ENCODE peak calls at places on chromosomes 4 and X, in seven cellular contexts. One of them, this sample, is unnamed.

GRCh38 chr4:19400820-19401219 is 850.9 kb upstream of the SLIT2 start:
- DNase-seq in M059J: no peak
- DNase-seq in stimulated activated CD4-positive, alpha-beta T cell treated with anti-CD3 and anti-CD28 coated beads, TNF-alpha, amount 100 ng/mL, for 1 hour: no peak
- DNase-seq in stimulated activated CD8-positive, alpha-beta memory T cell treated with anti-CD3 and anti-CD28 coated beads, Interleukin-7, amount 100 ng/mL, for 24 hours: no peak
- DNase-seq in frontal cortex: no peak
- DNase-seq in ureter: no peak
- DNase-seq in NCI-H446 treated with DMSO at 0.1 percent for 48 hours: no peak
- DNase-seq in this sample: no peak

GRCh38 chrX:39764441-39764914 is 333.3 kb downstream of the BCOR start:
- DNase-seq in stimulated activated CD8-positive, alpha-beta memory T cell treated with anti-CD3 and anti-CD28 coated beads, Interleukin-7, amount 100 ng/mL, for 24 hours: no peak
- DNase-seq in ureter: no peak
- DNase-seq in frontal cortex: no peak
- DNase-seq in NCI-H446 treated with DMSO at 0.1 percent for 48 hours: no peak
- DNase-seq in stimulated activated CD4-positive, alpha-beta T cell treated with anti-CD3 and anti-CD28 coated beads, TNF-alpha, amount 100 ng/mL, for 1 hour: no peak
- DNase-seq in M059J: peak
- DNase-seq in this sample: peak

GRCh38 chr4:69532125-69532524 is 36.4 kb upstream of the UGT2B4 start:
- DNase-seq in ureter: no peak
- DNase-seq in frontal cortex: no peak
- DNase-seq in stimulated activated CD8-positive, alpha-beta memory T cell treated with anti-CD3 and anti-CD28 coated beads, Interleukin-7, amount 100 ng/mL, for 24 hours: no peak
- DNase-seq in NCI-H446 treated with DMSO at 0.1 percent for 48 hours: no peak
- DNase-seq in stimulated activated CD4-positive, alpha-beta T cell treated with anti-CD3 and anti-CD28 coated beads, TNF-alpha, amount 100 ng/mL, for 1 hour: no peak
- DNase-seq in M059J: no peak
- DNase-seq in this sample: no peak

GRCh38 chr4:48331577-48332340 is 9.6 kb upstream of the SLAIN2 start:
- DNase-seq in NCI-H446 treated with DMSO at 0.1 percent for 48 hours: no peak
- DNase-seq in stimulated activated CD4-positive, alpha-beta T cell treated with anti-CD3 and anti-CD28 coated beads, TNF-alpha, amount 100 ng/mL, for 1 hour: no peak
- DNase-seq in frontal cortex: no peak
- DNase-seq in ureter: no peak
- DNase-seq in stimulated activated CD8-positive, alpha-beta memory T cell treated with anti-CD3 and anti-CD28 coated beads, Interleukin-7, amount 100 ng/mL, for 24 hours: no peak
- DNase-seq in M059J: peak
- DNase-seq in this sample: peak

GRCh38 chr4:149140841-149141240 is 674.8 kb downstream of the IQCM start:
- DNase-seq in NCI-H446 treated with DMSO at 0.1 percent for 48 hours: no peak
- DNase-seq in stimulated activated CD8-positive, alpha-beta memory T cell treated with anti-CD3 and anti-CD28 coated beads, Interleukin-7, amount 100 ng/mL, for 24 hours: no peak
- DNase-seq in ureter: no peak
- DNase-seq in M059J: no peak
- DNase-seq in stimulated activated CD4-positive, alpha-beta T cell treated with anti-CD3 and anti-CD28 coated beads, TNF-alpha, amount 100 ng/mL, for 1 hour: no peak
- DNase-seq in frontal cortex: no peak
- DNase-seq in this sample: peak

GRCh38 chr4:47032405-47033106 is 1.2 kb downstream of the GABRB1 start:
- DNase-seq in stimulated activated CD4-positive, alpha-beta T cell treated with anti-CD3 and anti-CD28 coated beads, TNF-alpha, amount 100 ng/mL, for 1 hour: no peak
- DNase-seq in stimulated activated CD8-positive, alpha-beta memory T cell treated with anti-CD3 and anti-CD28 coated beads, Interleukin-7, amount 100 ng/mL, for 24 hours: peak
- DNase-seq in M059J: peak
- DNase-seq in NCI-H446 treated with DMSO at 0.1 percent for 48 hours: peak
- DNase-seq in frontal cortex: peak
- DNase-seq in ureter: no peak
- DNase-seq in this sample: peak

GRCh38 chrX:105323951-105324350 is 103.5 kb upstream of the TEX13A start:
- DNase-seq in stimulated activated CD8-positive, alpha-beta memory T cell treated with anti-CD3 and anti-CD28 coated beads, Interleukin-7, amount 100 ng/mL, for 24 hours: no peak
- DNase-seq in NCI-H446 treated with DMSO at 0.1 percent for 48 hours: no peak
- DNase-seq in ureter: no peak
- DNase-seq in frontal cortex: no peak
- DNase-seq in M059J: peak
- DNase-seq in stimulated activated CD4-positive, alpha-beta T cell treated with anti-CD3 and anti-CD28 coated beads, TNF-alpha, amount 100 ng/mL, for 1 hour: no peak
- DNase-seq in this sample: no peak

GRCh38 chrX:27633328-27633727 is 43.2 kb downstream of the DCAF8L2 start:
- DNase-seq in M059J: no peak
- DNase-seq in stimulated activated CD8-positive, alpha-beta memory T cell treated with anti-CD3 and anti-CD28 coated beads, Interleukin-7, amount 100 ng/mL, for 24 hours: no peak
- DNase-seq in stimulated activated CD4-positive, alpha-beta T cell treated with anti-CD3 and anti-CD28 coated beads, TNF-alpha, amount 100 ng/mL, for 1 hour: no peak
- DNase-seq in ureter: no peak
- DNase-seq in NCI-H446 treated with DMSO at 0.1 percent for 48 hours: no peak
- DNase-seq in frontal cortex: no peak
- DNase-seq in this sample: no peak

GRCh38 chr4:146235654-146236570 is 21.6 kb downstream of the REELD1 start:
- DNase-seq in stimulated activated CD8-positive, alpha-beta memory T cell treated with anti-CD3 and anti-CD28 coated beads, Interleukin-7, amount 100 ng/mL, for 24 hours: no peak
- DNase-seq in stimulated activated CD4-positive, alpha-beta T cell treated with anti-CD3 and anti-CD28 coated beads, TNF-alpha, amount 100 ng/mL, for 1 hour: no peak
- DNase-seq in frontal cortex: no peak
- DNase-seq in ureter: no peak
- DNase-seq in M059J: no peak
- DNase-seq in NCI-H446 treated with DMSO at 0.1 percent for 48 hours: peak
- DNase-seq in this sample: no peak

GRCh38 chr4:2220016-2220620 is 21.8 kb downstream of the HAUS3 start:
- DNase-seq in stimulated activated CD4-positive, alpha-beta T cell treated with anti-CD3 and anti-CD28 coated beads, TNF-alpha, amount 100 ng/mL, for 1 hour: peak
- DNase-seq in stimulated activated CD8-positive, alpha-beta memory T cell treated with anti-CD3 and anti-CD28 coated beads, Interleukin-7, amount 100 ng/mL, for 24 hours: peak
- DNase-seq in NCI-H446 treated with DMSO at 0.1 percent for 48 hours: no peak
- DNase-seq in M059J: peak
- DNase-seq in frontal cortex: peak
- DNase-seq in ureter: peak
- DNase-seq in this sample: peak

GRCh38 chr4:109754093-109754857 is 24.4 kb upstream of the PLA2G12A start:
- DNase-seq in frontal cortex: no peak
- DNase-seq in stimulated activated CD4-positive, alpha-beta T cell treated with anti-CD3 and anti-CD28 coated beads, TNF-alpha, amount 100 ng/mL, for 1 hour: no peak
- DNase-seq in ureter: no peak
- DNase-seq in stimulated activated CD8-positive, alpha-beta memory T cell treated with anti-CD3 and anti-CD28 coated beads, Interleukin-7, amount 100 ng/mL, for 24 hours: no peak
- DNase-seq in NCI-H446 treated with DMSO at 0.1 percent for 48 hours: no peak
- DNase-seq in M059J: no peak
- DNase-seq in this sample: no peak

GRCh38 chr4:95694411-95694810 is 145.5 kb upstream of the PDHA2 start:
- DNase-seq in stimulated activated CD8-positive, alpha-beta memory T cell treated with anti-CD3 and anti-CD28 coated beads, Interleukin-7, amount 100 ng/mL, for 24 hours: no peak
- DNase-seq in ureter: no peak
- DNase-seq in NCI-H446 treated with DMSO at 0.1 percent for 48 hours: no peak
- DNase-seq in M059J: no peak
- DNase-seq in frontal cortex: no peak
- DNase-seq in stimulated activated CD4-positive, alpha-beta T cell treated with anti-CD3 and anti-CD28 coated beads, TNF-alpha, amount 100 ng/mL, for 1 hour: no peak
- DNase-seq in this sample: no peak

GRCh38 chr4:31370866-31371465 is 650.8 kb downstream of the PCDH7 start:
- DNase-seq in NCI-H446 treated with DMSO at 0.1 percent for 48 hours: peak
- DNase-seq in ureter: no peak
- DNase-seq in M059J: peak
- DNase-seq in frontal cortex: no peak
- DNase-seq in stimulated activated CD4-positive, alpha-beta T cell treated with anti-CD3 and anti-CD28 coated beads, TNF-alpha, amount 100 ng/mL, for 1 hour: no peak
- DNase-seq in stimulated activated CD8-positive, alpha-beta memory T cell treated with anti-CD3 and anti-CD28 coated beads, Interleukin-7, amount 100 ng/mL, for 24 hours: no peak
- DNase-seq in this sample: peak

GRCh38 chrX:36844857-36845256 is 163.3 kb upstream of the FAM47C start:
- DNase-seq in stimulated activated CD8-positive, alpha-beta memory T cell treated with anti-CD3 and anti-CD28 coated beads, Interleukin-7, amount 100 ng/mL, for 24 hours: no peak
- DNase-seq in stimulated activated CD4-positive, alpha-beta T cell treated with anti-CD3 and anti-CD28 coated beads, TNF-alpha, amount 100 ng/mL, for 1 hour: no peak
- DNase-seq in NCI-H446 treated with DMSO at 0.1 percent for 48 hours: no peak
- DNase-seq in M059J: no peak
- DNase-seq in ureter: no peak
- DNase-seq in frontal cortex: no peak
- DNase-seq in this sample: no peak

GRCh38 chrX:56802921-56803848 is 74.1 kb downstream of the NBDY start:
- DNase-seq in stimulated activated CD8-positive, alpha-beta memory T cell treated with anti-CD3 and anti-CD28 coated beads, Interleukin-7, amount 100 ng/mL, for 24 hours: no peak
- DNase-seq in NCI-H446 treated with DMSO at 0.1 percent for 48 hours: peak
- DNase-seq in stimulated activated CD4-positive, alpha-beta T cell treated with anti-CD3 and anti-CD28 coated beads, TNF-alpha, amount 100 ng/mL, for 1 hour: no peak
- DNase-seq in frontal cortex: peak
- DNase-seq in M059J: peak
- DNase-seq in ureter: peak
- DNase-seq in this sample: no peak

GRCh38 chrX:43870758-43871419 is 11.4 kb downstream of the MAOB start:
- DNase-seq in M059J: peak
- DNase-seq in ureter: no peak
- DNase-seq in stimulated activated CD8-positive, alpha-beta memory T cell treated with anti-CD3 and anti-CD28 coated beads, Interleukin-7, amount 100 ng/mL, for 24 hours: no peak
- DNase-seq in frontal cortex: no peak
- DNase-seq in NCI-H446 treated with DMSO at 0.1 percent for 48 hours: no peak
- DNase-seq in stimulated activated CD4-positive, alpha-beta T cell treated with anti-CD3 and anti-CD28 coated beads, TNF-alpha, amount 100 ng/mL, for 1 hour: no peak
- DNase-seq in this sample: no peak

GRCh38 chr4:11585506-11585905 is 156.8 kb upstream of the HS3ST1 start:
- DNase-seq in NCI-H446 treated with DMSO at 0.1 percent for 48 hours: no peak
- DNase-seq in ureter: peak
- DNase-seq in stimulated activated CD4-positive, alpha-beta T cell treated with anti-CD3 and anti-CD28 coated beads, TNF-alpha, amount 100 ng/mL, for 1 hour: no peak
- DNase-seq in frontal cortex: no peak
- DNase-seq in M059J: peak
- DNase-seq in stimulated activated CD8-positive, alpha-beta memory T cell treated with anti-CD3 and anti-CD28 coated beads, Interleukin-7, amount 100 ng/mL, for 24 hours: no peak
- DNase-seq in this sample: no peak

GRCh38 chrX:425056-425455 is 38.3 kb upstream of the PPP2R3B start:
- DNase-seq in stimulated activated CD8-positive, alpha-beta memory T cell treated with anti-CD3 and anti-CD28 coated beads, Interleukin-7, amount 100 ng/mL, for 24 hours: no peak
- DNase-seq in M059J: no peak
- DNase-seq in ureter: no peak
- DNase-seq in stimulated activated CD4-positive, alpha-beta T cell treated with anti-CD3 and anti-CD28 coated beads, TNF-alpha, amount 100 ng/mL, for 1 hour: no peak
- DNase-seq in frontal cortex: no peak
- DNase-seq in NCI-H446 treated with DMSO at 0.1 percent for 48 hours: no peak
- DNase-seq in this sample: no peak

GRCh38 chr4:57113870-57114269 is 3.7 kb upstream of the IGFBP7 start:
- DNase-seq in frontal cortex: no peak
- DNase-seq in stimulated activated CD8-positive, alpha-beta memory T cell treated with anti-CD3 and anti-CD28 coated beads, Interleukin-7, amount 100 ng/mL, for 24 hours: no peak
- DNase-seq in ureter: no peak
- DNase-seq in M059J: no peak
- DNase-seq in NCI-H446 treated with DMSO at 0.1 percent for 48 hours: no peak
- DNase-seq in stimulated activated CD4-positive, alpha-beta T cell treated with anti-CD3 and anti-CD28 coated beads, TNF-alpha, amount 100 ng/mL, for 1 hour: no peak
- DNase-seq in this sample: no peak

This sample was measured in EL.